ENCODE peak calls at places on chromosomes 1 and 21, in five cellular contexts. J is upper lobe of right lung, A is ovary, R is GM23248, C is suprapubic skin. Q is an unnamed sample.

GRCh38 chr21:35649186-35649585 is 411.1 kb downstream of the SETD4 start:
- DNase-seq in J (no peak), A (no peak), R (peak), C (no peak), Q (no peak)

GRCh38 chr1:94798054-94798453 is 22.1 kb upstream of the SLC44A3 start:
- DNase-seq in J (no peak), A (no peak), R (no peak), C (no peak), Q (no peak)

GRCh38 chr1:96763514-96763913 is 41.9 kb downstream of the PTBP2 start:
- DNase-seq in J (no peak), A (no peak), R (no peak), C (no peak), Q (no peak)

GRCh38 chr1:36381405-36381804 is 4.3 kb downstream of the STK40 start:
- DNase-seq in J (no peak), A (no peak), R (no peak), C (no peak), Q (no peak)

GRCh38 chr1:59198565-59198964 is 98.3 kb upstream of the FGGY start:
- DNase-seq in J (no peak), A (no peak), R (no peak), C (no peak), Q (no peak)

GRCh38 chr1:219659682-219660081 is 46.8 kb upstream of the ZC3H11B start:
- DNase-seq in J (no peak), A (no peak), R (peak), C (no peak), Q (no peak)

GRCh38 chr1:37477946-37478345 is 3.6 kb downstream of the ZC3H12A start:
- DNase-seq in J (no peak), A (peak), R (no peak), C (no peak), Q (no peak)

GRCh38 chr1:192575499-192576189 is at the start of gene RGS1:
- DNase-seq in J (peak), A (no peak), R (no peak), C (no peak), Q (peak)

GRCh38 chr1:26555550-26555981 is 26.0 kb downstream of the RPS6KA1 start:
- DNase-seq in J (no peak), A (no peak), R (no peak), C (no peak), Q (no peak)

GRCh38 chr1:1074631-1075147 is 583 bp upstream of the RNF223 start:
- DNase-seq in J (peak), A (no peak), R (no peak), C (peak), Q (peak)

GRCh38 chr1:1075148-1075935 is 1.2 kb upstream of the RNF223 start:
- DNase-seq in J (peak), A (peak), R (no peak), C (peak), Q (peak)

GRCh38 chr1:1072299-1072848 is 1.7 kb downstream of the RNF223 start:
- DNase-seq in J (no peak), A (no peak), R (no peak), C (no peak), Q (no peak)

GRCh38 chr1:1072849-1073742 is 1.0 kb downstream of the RNF223 start:
- DNase-seq in J (peak), A (no peak), R (no peak), C (no peak), Q (no peak)

DNA sequence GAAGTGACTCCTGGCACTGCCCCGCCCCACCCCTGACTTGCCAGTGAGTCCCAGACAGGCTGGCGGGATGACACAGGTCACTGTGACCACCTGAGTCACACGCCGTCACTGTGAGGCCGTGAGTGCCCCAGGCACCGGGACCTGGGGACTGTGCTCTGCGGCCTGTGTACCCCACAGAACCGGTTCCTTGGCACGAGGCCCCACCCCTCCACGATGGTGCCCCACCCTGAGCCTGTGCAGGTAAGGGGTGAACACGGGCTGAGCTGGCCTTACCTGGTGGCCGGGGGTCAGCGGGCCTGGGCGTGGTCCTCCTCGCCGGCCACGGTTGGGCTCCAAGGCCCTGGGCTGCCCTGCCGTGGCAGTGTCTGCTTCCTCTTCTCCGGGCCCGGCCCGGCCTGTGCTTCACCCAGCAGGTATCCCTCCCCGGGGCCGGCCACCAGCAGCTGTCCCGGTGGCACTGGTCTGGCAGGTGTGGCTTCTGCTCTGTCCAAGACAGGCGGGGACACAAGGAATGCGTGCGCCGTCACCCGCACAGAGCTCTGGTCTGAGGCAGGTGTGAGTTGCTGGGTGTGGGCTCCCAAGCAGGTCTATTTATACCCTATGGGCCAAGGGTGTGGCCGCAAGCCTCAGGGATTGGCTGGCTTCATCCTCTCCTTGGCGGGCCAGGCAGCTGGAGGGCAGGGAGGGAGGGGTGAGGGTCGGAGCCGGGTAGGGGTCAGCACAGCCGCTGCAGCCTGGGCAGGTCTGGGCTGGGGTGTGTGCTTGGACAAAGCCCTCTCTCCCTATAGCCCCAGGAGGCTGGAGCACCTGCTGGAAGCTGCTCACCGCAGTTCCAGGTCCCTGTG is at the start of gene RNF223:
- DNase-seq in J (peak), A (no peak), R (no peak), C (no peak), Q (peak)
- H3K4me3 ChIP-seq in J (no peak), A (no peak), R (no peak), C (no peak), Q (peak)

GRCh38 chr1:229339520-229339919 is 3.3 kb downstream of the CCSAP start:
- DNase-seq in J (no peak), A (no peak), R (peak), C (no peak), Q (no peak)
- H3K27ac ChIP-seq in J (no peak), A (no peak), R (no peak), C (no peak), Q (no peak)

DNA sequence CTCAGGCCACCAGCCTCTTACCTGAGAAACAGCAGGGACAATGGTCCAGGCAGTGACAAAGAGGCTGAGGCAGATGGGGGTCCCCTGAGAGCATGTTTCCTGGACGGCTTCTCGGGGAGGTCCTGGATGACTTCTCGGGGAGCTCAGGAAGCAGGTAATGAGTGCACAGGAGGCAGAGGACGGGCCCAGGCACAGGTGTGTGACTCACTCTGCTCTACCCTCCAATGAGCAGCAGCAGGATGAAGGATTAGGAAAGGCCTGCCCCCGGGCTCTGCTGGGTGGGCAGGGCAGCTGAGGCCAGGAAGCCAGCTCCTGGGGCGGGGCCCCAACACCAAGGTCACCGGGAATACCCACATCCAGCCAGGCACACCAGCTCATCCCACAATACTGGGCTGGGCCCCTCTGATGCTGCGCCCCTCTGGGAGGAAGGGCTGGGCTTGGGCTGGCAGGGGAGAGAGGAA is 17.2 kb upstream of the PTAFR start:
- DNase-seq in J (peak), A (no peak), R (no peak), C (no peak), Q (no peak)
- H3K4me3 ChIP-seq in J (no peak), A (no peak), R (no peak), C (peak), Q (no peak)

GRCh38 chr1:156895408-156895874 is 1.9 kb downstream of the PEAR1 start:
- DNase-seq in J (no peak), A (no peak), R (no peak), C (no peak), Q (no peak)
- H3K27ac ChIP-seq in J (peak), A (peak), R (no peak), C (peak), Q (peak)

GRCh38 chr1:62088439-62088838 is 106.2 kb upstream of the L1TD1 start:
- DNase-seq in J (no peak), A (no peak), R (no peak), C (no peak), Q (no peak)

GRCh38 chr1:62084304-62084905 is 110.2 kb upstream of the L1TD1 start:
- DNase-seq in J (no peak), A (no peak), R (peak), C (no peak), Q (no peak)

GRCh38 chr1:62077821-62078220 is 116.8 kb upstream of the L1TD1 start:
- DNase-seq in J (no peak), A (no peak), R (no peak), C (no peak), Q (no peak)

DNA sequence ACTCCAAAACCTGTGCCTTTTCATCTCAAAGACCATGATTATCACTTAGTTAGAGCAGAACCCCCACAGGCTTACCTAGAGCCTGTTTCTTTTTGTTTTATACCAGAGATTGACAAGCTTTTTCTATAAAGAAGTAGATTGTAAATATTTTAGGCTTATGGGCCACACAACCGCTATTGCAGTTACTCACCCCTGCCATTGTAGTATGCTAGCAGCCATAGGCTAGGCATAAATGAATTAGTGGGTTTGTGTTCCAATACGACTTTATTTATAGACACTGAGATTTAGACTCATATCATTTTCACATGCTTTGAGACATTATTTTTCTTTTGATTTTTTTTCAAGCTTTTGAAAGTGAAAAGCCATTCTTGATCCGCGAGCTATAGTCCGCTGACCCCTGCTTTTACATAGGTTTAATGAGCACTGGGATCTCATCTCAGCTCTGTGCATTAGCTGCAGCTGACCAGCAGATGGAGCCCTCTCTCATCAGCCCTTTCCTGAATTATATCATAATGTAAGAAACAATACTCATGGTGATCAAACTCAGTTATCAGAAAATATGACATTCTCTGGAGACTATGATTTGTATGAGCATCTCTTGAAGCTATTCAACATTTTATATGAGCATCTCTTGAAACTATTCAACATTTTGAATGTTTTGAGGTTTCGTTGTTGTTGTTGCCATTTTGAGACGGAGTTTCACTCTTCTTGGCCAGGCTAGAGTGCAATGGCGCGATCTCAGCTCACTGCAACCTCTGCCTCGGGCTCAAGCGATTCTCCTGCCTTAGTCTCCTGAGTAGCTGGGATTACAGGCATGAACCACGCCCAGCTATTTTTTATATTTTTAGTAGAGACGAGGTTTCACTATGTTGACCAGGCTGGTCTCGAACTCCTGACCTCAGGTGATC is 111.9 kb upstream of the L1TD1 start:
- DNase-seq in J (no peak), A (peak), R (peak), C (no peak), Q (no peak)
- H3K4me3 ChIP-seq in J (no peak), A (no peak), R (no peak), C (no peak), Q (no peak)

GRCh38 chr1:88252745-88253144 is 431.3 kb upstream of the PKN2 start:
- DNase-seq in J (no peak), A (no peak), R (no peak), C (no peak), Q (no peak)
- H3K27ac ChIP-seq in J (no peak), A (no peak), R (no peak), C (no peak), Q (no peak)

DNA sequence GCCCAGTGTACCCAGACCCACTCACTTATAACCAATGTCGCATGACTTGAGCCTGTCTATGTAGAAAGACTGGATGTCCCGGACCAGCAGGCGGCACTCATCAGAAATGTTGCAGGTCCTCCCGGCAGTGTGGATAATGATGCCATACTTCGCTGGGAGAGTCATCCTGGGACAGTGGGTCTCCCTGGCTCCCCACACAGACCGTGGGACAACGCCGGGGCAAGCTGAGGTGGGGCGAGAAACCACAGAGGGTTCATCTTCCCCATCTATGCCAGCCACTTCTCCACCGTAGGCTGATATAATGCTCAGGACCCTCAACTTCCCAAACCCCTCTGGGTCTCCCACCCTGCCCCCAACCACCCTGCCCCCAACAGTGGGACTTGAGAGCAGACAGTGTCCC is 8.3 kb downstream of the PGLYRP4 start:
- DNase-seq in J (no peak), A (no peak), R (no peak), C (no peak), Q (no peak)
- H3K4me3 ChIP-seq in J (no peak), A (no peak), R (no peak), C (no peak), Q (no peak)